ENCODE peak calls at places on chromosomes 5 and 9, in eight cellular contexts. F is heart right ventricle, W is DND-41, S is Kasumi-1, V is NCI-H1048, Q is GM18507, M is DMS153, O is adrenal gland. Y is an unnamed sample.

GRCh38 chr5:158943057-158943456 is 156.7 kb downstream of the EBF1 start:
- DNase-seq in Q (no peak), V (no peak), O (peak), F (peak), W (no peak), M (no peak), S (no peak), Y (no peak)

GRCh38 chr9:128244443-128245226 is 31.2 kb downstream of the GOLGA2 start:
- DNase-seq in W (no peak), Q (no peak), F (peak), M (no peak), O (no peak), S (peak), V (no peak), Y (no peak)

GRCh38 chr5:36436306-36436705 is 134.6 kb upstream of the RANBP3L start:
- DNase-seq in M (no peak), Q (no peak), F (no peak), O (no peak), V (no peak), S (no peak), W (no peak), Y (no peak)

GRCh38 chr9:82117528-82117927 is 129.0 kb downstream of the SPATA31D1 start:
- DNase-seq in F (no peak), Q (no peak), V (no peak), M (no peak), S (no peak), W (no peak), O (no peak), Y (no peak)

GRCh38 chr5:141935538-141935937 is 11.9 kb downstream of the DELE1 start:
- DNase-seq in F (no peak), O (no peak), S (no peak), Q (no peak), M (no peak), V (no peak), W (no peak), Y (no peak)

GRCh38 chr5:172548311-172548731 is 92.7 kb upstream of the NEURL1B start:
- DNase-seq in O (no peak), Q (no peak), S (no peak), W (no peak), V (no peak), F (no peak), M (no peak), Y (no peak)

GRCh38 chr9:121626012-121626411 is 25.4 kb upstream of the DAB2IP start:
- DNase-seq in V (no peak), W (no peak), Q (no peak), O (no peak), S (no peak), M (no peak), F (no peak), Y (no peak)

GRCh38 chr5:116923344-116923743 is 348.7 kb upstream of the SEMA6A start:
- DNase-seq in O (no peak), F (no peak), S (no peak), V (no peak), W (no peak), M (no peak), Q (no peak), Y (no peak)

GRCh38 chr5:142280066-142281011 is 44.5 kb downstream of the SPRY4 start:
- DNase-seq in F (peak), S (no peak), V (no peak), W (no peak), O (peak), Q (no peak), M (no peak), Y (no peak)

GRCh38 chr9:127201731-127202130 is 62.8 kb upstream of the GARNL3 start:
- DNase-seq in Q (no peak), F (no peak), O (no peak), M (no peak), W (no peak), S (no peak), V (no peak), Y (no peak)

GRCh38 chr5:159947708-159948358 is 31.6 kb downstream of the ADRA1B start:
- DNase-seq in O (no peak), M (no peak), Q (no peak), V (no peak), F (no peak), S (no peak), W (no peak), Y (no peak)